ENCODE peak calls at places on chromosome 6, in eight cellular contexts. One of them, this sample, is unnamed. For H3K27me3, the result is how much of the 10 kb centered on the place peaks cover.

GRCh38 chr6:36937896-36938295 is 16.6 kb upstream of the PI16 start:
- DNase-seq in left ventricle myocardium inferior: no peak
- DNase-seq in upper lobe of right lung: peak
- DNase-seq in tibial artery: no peak
- DNase-seq in GM23248: no peak
- DNase-seq in endothelial cell of umbilical vein: no peak
- DNase-seq in psoas muscle: no peak
- DNase-seq in testis: no peak
- DNase-seq in this sample: no peak

GRCh38 chr6:73579851-73580246 is 59.0 kb upstream of the EEF1A1 start:
- DNase-seq in left ventricle myocardium inferior: no peak
- DNase-seq in upper lobe of right lung: no peak
- DNase-seq in tibial artery: no peak
- DNase-seq in GM23248: peak
- DNase-seq in endothelial cell of umbilical vein: no peak
- DNase-seq in psoas muscle: peak
- DNase-seq in testis: peak
- DNase-seq in this sample: no peak

GRCh38 chr6:36924131-36924530 is 30.4 kb upstream of the PI16 start:
- DNase-seq in left ventricle myocardium inferior: no peak
- DNase-seq in upper lobe of right lung: no peak
- DNase-seq in tibial artery: no peak
- DNase-seq in GM23248: peak
- DNase-seq in endothelial cell of umbilical vein: no peak
- DNase-seq in psoas muscle: no peak
- DNase-seq in testis: no peak
- DNase-seq in this sample: no peak

GRCh38 chr6:25175656-25176055 is 103.5 kb upstream of the CARMIL1 start:
- DNase-seq in left ventricle myocardium inferior: no peak
- DNase-seq in upper lobe of right lung: no peak
- DNase-seq in tibial artery: no peak
- DNase-seq in GM23248: no peak
- DNase-seq in endothelial cell of umbilical vein: no peak
- DNase-seq in psoas muscle: no peak
- DNase-seq in testis: no peak
- DNase-seq in this sample: no peak

GRCh38 chr6:163470611-163471010 is 56.1 kb downstream of the QKI start:
- DNase-seq in left ventricle myocardium inferior: no peak
- DNase-seq in upper lobe of right lung: no peak
- DNase-seq in tibial artery: no peak
- DNase-seq in GM23248: no peak
- DNase-seq in endothelial cell of umbilical vein: no peak
- DNase-seq in psoas muscle: no peak
- DNase-seq in testis: no peak
- DNase-seq in this sample: no peak

GRCh38 chr6:64062960-64063683 is 427.5 kb downstream of the PHF3 start:
- DNase-seq in left ventricle myocardium inferior: no peak
- DNase-seq in upper lobe of right lung: no peak
- DNase-seq in tibial artery: no peak
- DNase-seq in GM23248: peak
- DNase-seq in endothelial cell of umbilical vein: no peak
- DNase-seq in psoas muscle: no peak
- DNase-seq in testis: no peak
- DNase-seq in this sample: no peak

GRCh38 chr6:126550323-126550722 is 210.4 kb downstream of the CENPW start:
- DNase-seq in left ventricle myocardium inferior: no peak
- DNase-seq in upper lobe of right lung: no peak
- DNase-seq in tibial artery: no peak
- DNase-seq in GM23248: no peak
- DNase-seq in endothelial cell of umbilical vein: no peak
- DNase-seq in psoas muscle: no peak
- DNase-seq in testis: no peak
- DNase-seq in this sample: no peak

GRCh38 chr6:169905041-169905807 is 153.8 kb downstream of the ERMARD start:
- DNase-seq in left ventricle myocardium inferior: no peak
- DNase-seq in upper lobe of right lung: no peak
- DNase-seq in tibial artery: no peak
- DNase-seq in GM23248: peak
- DNase-seq in endothelial cell of umbilical vein: peak
- DNase-seq in psoas muscle: no peak
- DNase-seq in testis: peak
- DNase-seq in this sample: peak

GRCh38 chr6:5214570-5215052 is 46.1 kb downstream of the LYRM4 start:
- DNase-seq in left ventricle myocardium inferior: peak
- DNase-seq in upper lobe of right lung: no peak
- DNase-seq in tibial artery: peak
- DNase-seq in GM23248: peak
- DNase-seq in endothelial cell of umbilical vein: peak
- DNase-seq in psoas muscle: peak
- DNase-seq in testis: peak
- DNase-seq in this sample: no peak

GRCh38 chr6:32852844-32853540 is 512 bp downstream of the TAP1 start:
- DNase-seq in left ventricle myocardium inferior: peak
- DNase-seq in upper lobe of right lung: peak
- DNase-seq in tibial artery: peak
- DNase-seq in GM23248: peak
- DNase-seq in endothelial cell of umbilical vein: peak
- DNase-seq in psoas muscle: peak
- DNase-seq in testis: peak
- DNase-seq in this sample: peak

GRCh38 chr6:37514377-37514776 is 14.7 kb upstream of the CCDC167 start:
- DNase-seq in left ventricle myocardium inferior: no peak
- DNase-seq in upper lobe of right lung: no peak
- DNase-seq in tibial artery: no peak
- DNase-seq in GM23248: peak
- DNase-seq in endothelial cell of umbilical vein: no peak
- DNase-seq in psoas muscle: no peak
- DNase-seq in testis: no peak
- DNase-seq in this sample: no peak

GRCh38 chr6:108883172-108883571 is 35.0 kb downstream of the ARMC2 start:
- DNase-seq in left ventricle myocardium inferior: no peak
- DNase-seq in upper lobe of right lung: no peak
- DNase-seq in tibial artery: no peak
- DNase-seq in GM23248: no peak
- DNase-seq in endothelial cell of umbilical vein: no peak
- DNase-seq in psoas muscle: no peak
- DNase-seq in testis: no peak
- DNase-seq in this sample: no peak

GRCh38 chr6:3538536-3538935 is 81.7 kb upstream of the SLC22A23 start:
- DNase-seq in left ventricle myocardium inferior: no peak
- DNase-seq in upper lobe of right lung: no peak
- DNase-seq in tibial artery: no peak
- DNase-seq in GM23248: no peak
- DNase-seq in endothelial cell of umbilical vein: peak
- DNase-seq in psoas muscle: no peak
- DNase-seq in testis: no peak
- DNase-seq in this sample: no peak

GRCh38 chr6:51062166-51062722 is 243.6 kb downstream of the TFAP2B start:
- DNase-seq in left ventricle myocardium inferior: no peak
- DNase-seq in upper lobe of right lung: no peak
- DNase-seq in tibial artery: no peak
- DNase-seq in GM23248: no peak
- DNase-seq in endothelial cell of umbilical vein: no peak
- DNase-seq in psoas muscle: no peak
- DNase-seq in testis: no peak
- DNase-seq in this sample: no peak

GRCh38 chr6:75818061-75818855 is 69.2 kb downstream of the MYO6 start:
- DNase-seq in left ventricle myocardium inferior: no peak
- DNase-seq in upper lobe of right lung: no peak
- DNase-seq in tibial artery: no peak
- DNase-seq in GM23248: peak
- DNase-seq in endothelial cell of umbilical vein: no peak
- DNase-seq in psoas muscle: no peak
- DNase-seq in testis: no peak
- DNase-seq in this sample: no peak

GRCh38 chr6:39214120-39214813 is 15.0 kb downstream of the KCNK5 start:
- DNase-seq in left ventricle myocardium inferior: no peak
- DNase-seq in upper lobe of right lung: no peak
- DNase-seq in tibial artery: no peak
- DNase-seq in GM23248: no peak
- DNase-seq in endothelial cell of umbilical vein: no peak
- DNase-seq in psoas muscle: no peak
- DNase-seq in testis: no peak
- DNase-seq in this sample: no peak

GRCh38 chr6:27650620-27651370 is 177.9 kb upstream of the ZNF184 start:
- DNase-seq in left ventricle myocardium inferior: no peak
- DNase-seq in upper lobe of right lung: no peak
- DNase-seq in tibial artery: no peak
- DNase-seq in GM23248: peak
- DNase-seq in endothelial cell of umbilical vein: peak
- DNase-seq in psoas muscle: no peak
- DNase-seq in testis: no peak
- DNase-seq in this sample: no peak

DNA sequence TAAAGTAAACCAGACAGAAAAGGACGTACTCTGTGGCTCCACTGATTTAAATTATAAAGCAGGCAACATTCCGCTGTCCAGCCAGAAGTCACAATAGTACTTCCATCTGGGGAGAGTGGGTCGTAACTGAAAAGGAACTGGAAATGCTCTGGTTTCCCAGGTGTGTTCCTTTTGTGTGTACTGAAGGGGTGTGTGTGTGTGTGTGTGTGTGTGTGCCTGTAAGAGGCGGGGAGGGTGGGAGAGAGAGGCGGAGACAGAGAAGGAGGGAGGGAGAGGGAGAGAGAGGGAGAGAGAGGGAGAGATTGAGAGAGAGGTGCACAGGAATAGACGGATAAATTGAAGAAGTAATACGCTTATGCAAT is 178.4 kb upstream of the ZNF184 start:
- DNase-seq in left ventricle myocardium inferior: no peak
- DNase-seq in upper lobe of right lung: no peak
- DNase-seq in tibial artery: no peak
- DNase-seq in GM23248: no peak
- DNase-seq in endothelial cell of umbilical vein: no peak
- DNase-seq in psoas muscle: no peak
- DNase-seq in testis: no peak
- DNase-seq in this sample: no peak
- H3K27me3 ChIP-seq in left ventricle myocardium inferior: half or more
- H3K27me3 ChIP-seq in upper lobe of right lung: half or more
- H3K27me3 ChIP-seq in tibial artery: under half
- H3K27me3 ChIP-seq in GM23248: under half
- H3K27me3 ChIP-seq in endothelial cell of umbilical vein: under half
- H3K27me3 ChIP-seq in psoas muscle: under half
- H3K27me3 ChIP-seq in testis: under half
- H3K27me3 ChIP-seq in this sample: half or more

DNA sequence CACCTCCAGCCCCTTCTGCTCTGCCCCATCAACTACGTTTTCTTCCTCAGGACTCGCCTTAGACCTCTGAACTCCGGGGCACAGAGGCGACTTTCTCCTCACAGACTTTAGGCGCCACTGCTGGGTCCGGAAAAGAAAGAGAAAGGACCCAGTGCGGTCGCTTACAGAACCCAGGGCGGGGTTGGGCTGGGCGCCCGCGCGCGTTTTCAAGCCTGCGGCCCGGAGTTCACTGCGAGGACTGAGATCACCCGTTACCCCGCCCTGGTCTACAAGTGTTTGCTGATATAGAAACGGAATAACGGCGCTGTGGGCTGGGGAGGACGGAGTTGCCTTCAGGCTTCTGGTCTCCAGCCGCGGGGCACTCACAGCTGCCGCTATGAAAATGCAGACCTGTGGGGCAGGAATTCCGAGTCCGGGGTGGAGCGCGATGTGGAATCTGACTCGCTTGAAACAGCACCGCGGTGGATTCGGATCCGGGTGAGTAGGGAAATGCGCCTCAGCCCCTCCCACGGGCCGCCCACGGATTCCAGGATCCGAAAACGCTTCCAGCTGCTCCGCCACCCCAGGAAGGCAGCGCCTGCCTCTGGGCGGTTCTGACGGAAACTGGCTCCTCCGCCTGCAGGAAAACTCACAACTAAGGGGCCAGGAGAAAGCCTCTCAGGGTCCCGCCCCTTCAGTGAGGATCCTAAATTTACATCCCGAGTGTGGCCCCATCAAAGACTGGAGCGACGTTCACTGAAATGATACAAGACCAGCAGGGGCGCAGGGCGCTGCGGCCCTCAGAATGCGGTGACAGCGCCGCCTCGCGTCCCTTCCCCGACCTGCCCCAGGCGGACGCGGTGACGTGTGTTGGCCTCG is 29.4 kb downstream of the HLA-F start:
- DNase-seq in left ventricle myocardium inferior: peak
- DNase-seq in upper lobe of right lung: peak
- DNase-seq in tibial artery: peak
- DNase-seq in GM23248: peak
- DNase-seq in endothelial cell of umbilical vein: peak
- DNase-seq in psoas muscle: peak
- DNase-seq in testis: peak
- DNase-seq in this sample: peak
- H3K27me3 ChIP-seq in left ventricle myocardium inferior: under half
- H3K27me3 ChIP-seq in upper lobe of right lung: under half
- H3K27me3 ChIP-seq in tibial artery: under half
- H3K27me3 ChIP-seq in GM23248: under half
- H3K27me3 ChIP-seq in endothelial cell of umbilical vein: under half
- H3K27me3 ChIP-seq in psoas muscle: under half
- H3K27me3 ChIP-seq in testis: under half
- H3K27me3 ChIP-seq in this sample: under half

GRCh38 chr6:166007349-166008263 is 160.0 kb downstream of the TBXT start:
- DNase-seq in left ventricle myocardium inferior: peak
- DNase-seq in upper lobe of right lung: no peak
- DNase-seq in tibial artery: peak
- DNase-seq in GM23248: peak
- DNase-seq in endothelial cell of umbilical vein: no peak
- DNase-seq in psoas muscle: peak
- DNase-seq in testis: peak
- DNase-seq in this sample: peak
- H3K27me3 ChIP-seq in left ventricle myocardium inferior: half or more
- H3K27me3 ChIP-seq in upper lobe of right lung: half or more
- H3K27me3 ChIP-seq in tibial artery: under half
- H3K27me3 ChIP-seq in GM23248: under half
- H3K27me3 ChIP-seq in endothelial cell of umbilical vein: under half
- H3K27me3 ChIP-seq in psoas muscle: under half
- H3K27me3 ChIP-seq in testis: under half
- H3K27me3 ChIP-seq in this sample: under half

GRCh38 chr6:41411961-41412360 is 76.6 kb downstream of the NCR2 start:
- DNase-seq in left ventricle myocardium inferior: no peak
- DNase-seq in upper lobe of right lung: no peak
- DNase-seq in tibial artery: no peak
- DNase-seq in GM23248: peak
- DNase-seq in endothelial cell of umbilical vein: no peak
- DNase-seq in psoas muscle: no peak
- DNase-seq in testis: no peak
- DNase-seq in this sample: no peak

GRCh38 chr6:41416165-41416837 is 80.9 kb downstream of the NCR2 start:
- DNase-seq in left ventricle myocardium inferior: no peak
- DNase-seq in upper lobe of right lung: no peak
- DNase-seq in tibial artery: no peak
- DNase-seq in GM23248: no peak
- DNase-seq in endothelial cell of umbilical vein: no peak
- DNase-seq in psoas muscle: no peak
- DNase-seq in testis: no peak
- DNase-seq in this sample: no peak

GRCh38 chr6:41408982-41409381 is 73.6 kb downstream of the NCR2 start:
- DNase-seq in left ventricle myocardium inferior: no peak
- DNase-seq in upper lobe of right lung: no peak
- DNase-seq in tibial artery: no peak
- DNase-seq in GM23248: no peak
- DNase-seq in endothelial cell of umbilical vein: no peak
- DNase-seq in psoas muscle: no peak
- DNase-seq in testis: no peak
- DNase-seq in this sample: no peak

GRCh38 chr6:41409489-41409888 is 74.1 kb downstream of the NCR2 start:
- DNase-seq in left ventricle myocardium inferior: no peak
- DNase-seq in upper lobe of right lung: no peak
- DNase-seq in tibial artery: no peak
- DNase-seq in GM23248: no peak
- DNase-seq in endothelial cell of umbilical vein: no peak
- DNase-seq in psoas muscle: no peak
- DNase-seq in testis: no peak
- DNase-seq in this sample: no peak

GRCh38 chr6:41413250-41413649 is 77.8 kb downstream of the NCR2 start:
- DNase-seq in left ventricle myocardium inferior: no peak
- DNase-seq in upper lobe of right lung: no peak
- DNase-seq in tibial artery: no peak
- DNase-seq in GM23248: no peak
- DNase-seq in endothelial cell of umbilical vein: no peak
- DNase-seq in psoas muscle: no peak
- DNase-seq in testis: no peak
- DNase-seq in this sample: no peak
- H3K27me3 ChIP-seq in left ventricle myocardium inferior: half or more
- H3K27me3 ChIP-seq in upper lobe of right lung: under half
- H3K27me3 ChIP-seq in tibial artery: under half
- H3K27me3 ChIP-seq in GM23248: half or more
- H3K27me3 ChIP-seq in endothelial cell of umbilical vein: under half
- H3K27me3 ChIP-seq in psoas muscle: under half
- H3K27me3 ChIP-seq in testis: under half
- H3K27me3 ChIP-seq in this sample: under half